ENCODE peak calls at places on chromosomes 1 and 21, in five cellular contexts. One of them, this sample, is unnamed.

GRCh38 chr1:214727274-214727673 is 124.3 kb downstream of the CENPF start:
- DNase-seq in sciatic nerve: no peak
- DNase-seq in activated CD8-positive, alpha-beta memory T cell treated with anti-CD3 and anti-CD28 coated beads, Interleukin-2, amount 50 U/mL, for 4 hours: no peak
- DNase-seq in mesenchymal stem cell: no peak
- DNase-seq in fibroblast of mammary gland: no peak
- DNase-seq in this sample: no peak

GRCh38 chr1:19437911-19438310 is 47.4 kb downstream of the CAPZB start:
- DNase-seq in mesenchymal stem cell: peak
- DNase-seq in sciatic nerve: peak
- DNase-seq in activated CD8-positive, alpha-beta memory T cell treated with anti-CD3 and anti-CD28 coated beads, Interleukin-2, amount 50 U/mL, for 4 hours: no peak
- DNase-seq in fibroblast of mammary gland: peak
- DNase-seq in this sample: peak

GRCh38 chr1:27656157-27656893 is 15.7 kb downstream of the IFI6 start:
- DNase-seq in fibroblast of mammary gland: peak
- DNase-seq in activated CD8-positive, alpha-beta memory T cell treated with anti-CD3 and anti-CD28 coated beads, Interleukin-2, amount 50 U/mL, for 4 hours: no peak
- DNase-seq in sciatic nerve: no peak
- DNase-seq in mesenchymal stem cell: peak
- DNase-seq in this sample: peak

GRCh38 chr1:5611855-5612254 is 380.4 kb downstream of the NPHP4 start:
- DNase-seq in mesenchymal stem cell: no peak
- DNase-seq in activated CD8-positive, alpha-beta memory T cell treated with anti-CD3 and anti-CD28 coated beads, Interleukin-2, amount 50 U/mL, for 4 hours: no peak
- DNase-seq in sciatic nerve: no peak
- DNase-seq in fibroblast of mammary gland: no peak
- DNase-seq in this sample: no peak

GRCh38 chr1:21312407-21312992 is 22.2 kb upstream of the ECE1 start:
- DNase-seq in activated CD8-positive, alpha-beta memory T cell treated with anti-CD3 and anti-CD28 coated beads, Interleukin-2, amount 50 U/mL, for 4 hours: no peak
- DNase-seq in fibroblast of mammary gland: no peak
- DNase-seq in mesenchymal stem cell: peak
- DNase-seq in sciatic nerve: no peak
- DNase-seq in this sample: no peak

GRCh38 chr1:28359592-28360239 is 9.8 kb upstream of the PHACTR4 start:
- DNase-seq in mesenchymal stem cell: peak
- DNase-seq in activated CD8-positive, alpha-beta memory T cell treated with anti-CD3 and anti-CD28 coated beads, Interleukin-2, amount 50 U/mL, for 4 hours: peak
- DNase-seq in fibroblast of mammary gland: peak
- DNase-seq in sciatic nerve: peak
- DNase-seq in this sample: peak

GRCh38 chr1:77361621-77362020 is 79.8 kb downstream of the AK5 start:
- DNase-seq in fibroblast of mammary gland: no peak
- DNase-seq in sciatic nerve: no peak
- DNase-seq in activated CD8-positive, alpha-beta memory T cell treated with anti-CD3 and anti-CD28 coated beads, Interleukin-2, amount 50 U/mL, for 4 hours: no peak
- DNase-seq in mesenchymal stem cell: no peak
- DNase-seq in this sample: no peak

GRCh38 chr1:22808846-22809501 is 98.3 kb downstream of the EPHB2 start:
- DNase-seq in mesenchymal stem cell: peak
- DNase-seq in sciatic nerve: no peak
- DNase-seq in activated CD8-positive, alpha-beta memory T cell treated with anti-CD3 and anti-CD28 coated beads, Interleukin-2, amount 50 U/mL, for 4 hours: no peak
- DNase-seq in fibroblast of mammary gland: peak
- DNase-seq in this sample: peak

GRCh38 chr1:44808063-44808937 is at the start of gene BTBD19:
- DNase-seq in mesenchymal stem cell: peak
- DNase-seq in fibroblast of mammary gland: peak
- DNase-seq in sciatic nerve: peak
- DNase-seq in activated CD8-positive, alpha-beta memory T cell treated with anti-CD3 and anti-CD28 coated beads, Interleukin-2, amount 50 U/mL, for 4 hours: peak
- DNase-seq in this sample: peak

GRCh38 chr1:200354243-200354642 is 55.6 kb downstream of the ZNF281 start:
- DNase-seq in mesenchymal stem cell: peak
- DNase-seq in activated CD8-positive, alpha-beta memory T cell treated with anti-CD3 and anti-CD28 coated beads, Interleukin-2, amount 50 U/mL, for 4 hours: no peak
- DNase-seq in fibroblast of mammary gland: peak
- DNase-seq in sciatic nerve: no peak
- DNase-seq in this sample: peak

GRCh38 chr1:86754265-86754974 is 50.0 kb downstream of the SH3GLB1 start:
- DNase-seq in fibroblast of mammary gland: no peak
- DNase-seq in sciatic nerve: no peak
- DNase-seq in activated CD8-positive, alpha-beta memory T cell treated with anti-CD3 and anti-CD28 coated beads, Interleukin-2, amount 50 U/mL, for 4 hours: no peak
- DNase-seq in mesenchymal stem cell: no peak
- DNase-seq in this sample: no peak

GRCh38 chr1:232280910-232281309 is 349.0 kb downstream of the SIPA1L2 start:
- DNase-seq in activated CD8-positive, alpha-beta memory T cell treated with anti-CD3 and anti-CD28 coated beads, Interleukin-2, amount 50 U/mL, for 4 hours: no peak
- DNase-seq in mesenchymal stem cell: no peak
- DNase-seq in sciatic nerve: no peak
- DNase-seq in fibroblast of mammary gland: no peak
- DNase-seq in this sample: no peak

GRCh38 chr1:17236779-17237601 is 11.9 kb upstream of the PADI3 start:
- DNase-seq in mesenchymal stem cell: peak
- DNase-seq in activated CD8-positive, alpha-beta memory T cell treated with anti-CD3 and anti-CD28 coated beads, Interleukin-2, amount 50 U/mL, for 4 hours: peak
- DNase-seq in sciatic nerve: peak
- DNase-seq in fibroblast of mammary gland: peak
- DNase-seq in this sample: peak

GRCh38 chr1:7387053-7387861 is 383.8 kb upstream of the VAMP3 start:
- DNase-seq in fibroblast of mammary gland: no peak
- DNase-seq in mesenchymal stem cell: no peak
- DNase-seq in sciatic nerve: no peak
- DNase-seq in activated CD8-positive, alpha-beta memory T cell treated with anti-CD3 and anti-CD28 coated beads, Interleukin-2, amount 50 U/mL, for 4 hours: no peak
- DNase-seq in this sample: peak

GRCh38 chr1:228500901-228501871 is 14.0 kb downstream of the RNF187 start:
- DNase-seq in mesenchymal stem cell: peak
- DNase-seq in sciatic nerve: peak
- DNase-seq in fibroblast of mammary gland: peak
- DNase-seq in activated CD8-positive, alpha-beta memory T cell treated with anti-CD3 and anti-CD28 coated beads, Interleukin-2, amount 50 U/mL, for 4 hours: peak
- DNase-seq in this sample: peak

GRCh38 chr1:6200188-6200809 is 904 bp upstream of the RPL22 start:
- DNase-seq in fibroblast of mammary gland: no peak
- DNase-seq in activated CD8-positive, alpha-beta memory T cell treated with anti-CD3 and anti-CD28 coated beads, Interleukin-2, amount 50 U/mL, for 4 hours: no peak
- DNase-seq in sciatic nerve: no peak
- DNase-seq in mesenchymal stem cell: no peak
- DNase-seq in this sample: no peak

GRCh38 chr1:205505791-205506190 is 1.3 kb downstream of the CDK18 start:
- DNase-seq in sciatic nerve: no peak
- DNase-seq in mesenchymal stem cell: no peak
- DNase-seq in activated CD8-positive, alpha-beta memory T cell treated with anti-CD3 and anti-CD28 coated beads, Interleukin-2, amount 50 U/mL, for 4 hours: no peak
- DNase-seq in fibroblast of mammary gland: no peak
- DNase-seq in this sample: no peak

GRCh38 chr1:50425376-50426107 is 2.3 kb upstream of the DMRTA2 start:
- DNase-seq in mesenchymal stem cell: peak
- DNase-seq in activated CD8-positive, alpha-beta memory T cell treated with anti-CD3 and anti-CD28 coated beads, Interleukin-2, amount 50 U/mL, for 4 hours: no peak
- DNase-seq in fibroblast of mammary gland: peak
- DNase-seq in sciatic nerve: no peak
- DNase-seq in this sample: no peak

GRCh38 chr21:45322960-45323461 is 35.3 kb upstream of the POFUT2 start:
- DNase-seq in fibroblast of mammary gland: peak
- DNase-seq in activated CD8-positive, alpha-beta memory T cell treated with anti-CD3 and anti-CD28 coated beads, Interleukin-2, amount 50 U/mL, for 4 hours: peak
- DNase-seq in mesenchymal stem cell: no peak
- DNase-seq in sciatic nerve: peak
- DNase-seq in this sample: no peak

GRCh38 chr1:232009741-232010140 is 383.2 kb downstream of the DISC1 start:
- DNase-seq in fibroblast of mammary gland: no peak
- DNase-seq in sciatic nerve: no peak
- DNase-seq in mesenchymal stem cell: no peak
- DNase-seq in activated CD8-positive, alpha-beta memory T cell treated with anti-CD3 and anti-CD28 coated beads, Interleukin-2, amount 50 U/mL, for 4 hours: no peak
- DNase-seq in this sample: no peak

GRCh38 chr1:33435096-33435820 is 4.4 kb upstream of the PHC2 start:
- DNase-seq in fibroblast of mammary gland: peak
- DNase-seq in sciatic nerve: no peak
- DNase-seq in activated CD8-positive, alpha-beta memory T cell treated with anti-CD3 and anti-CD28 coated beads, Interleukin-2, amount 50 U/mL, for 4 hours: no peak
- DNase-seq in mesenchymal stem cell: peak
- DNase-seq in this sample: peak

GRCh38 chr1:145750444-145750843 is 31.1 kb downstream of the CD160 start:
- DNase-seq in mesenchymal stem cell: no peak
- DNase-seq in sciatic nerve: no peak
- DNase-seq in fibroblast of mammary gland: peak
- DNase-seq in activated CD8-positive, alpha-beta memory T cell treated with anti-CD3 and anti-CD28 coated beads, Interleukin-2, amount 50 U/mL, for 4 hours: no peak
- DNase-seq in this sample: no peak

GRCh38 chr1:233094691-233095090 is 144.3 kb downstream of the NTPCR start:
- DNase-seq in mesenchymal stem cell: no peak
- DNase-seq in activated CD8-positive, alpha-beta memory T cell treated with anti-CD3 and anti-CD28 coated beads, Interleukin-2, amount 50 U/mL, for 4 hours: no peak
- DNase-seq in sciatic nerve: no peak
- DNase-seq in fibroblast of mammary gland: no peak
- DNase-seq in this sample: no peak

GRCh38 chr1:65958561-65959350 is 166.1 kb downstream of the PDE4B start:
- DNase-seq in fibroblast of mammary gland: peak
- DNase-seq in mesenchymal stem cell: peak
- DNase-seq in activated CD8-positive, alpha-beta memory T cell treated with anti-CD3 and anti-CD28 coated beads, Interleukin-2, amount 50 U/mL, for 4 hours: no peak
- DNase-seq in sciatic nerve: no peak
- DNase-seq in this sample: peak

GRCh38 chr1:40382601-40383000 is 9.1 kb downstream of the SMAP2 start:
- DNase-seq in sciatic nerve: no peak
- DNase-seq in activated CD8-positive, alpha-beta memory T cell treated with anti-CD3 and anti-CD28 coated beads, Interleukin-2, amount 50 U/mL, for 4 hours: no peak
- DNase-seq in mesenchymal stem cell: no peak
- DNase-seq in fibroblast of mammary gland: no peak
- DNase-seq in this sample: no peak

GRCh38 chr1:35777109-35777508 is 7.3 kb upstream of the CLSPN start:
- DNase-seq in fibroblast of mammary gland: no peak
- DNase-seq in sciatic nerve: no peak
- DNase-seq in mesenchymal stem cell: no peak
- DNase-seq in activated CD8-positive, alpha-beta memory T cell treated with anti-CD3 and anti-CD28 coated beads, Interleukin-2, amount 50 U/mL, for 4 hours: no peak
- DNase-seq in this sample: no peak

GRCh38 chr1:41861509-41862410 is 57.0 kb downstream of the HIVEP3 start:
- DNase-seq in fibroblast of mammary gland: peak
- DNase-seq in mesenchymal stem cell: no peak
- DNase-seq in sciatic nerve: no peak
- DNase-seq in activated CD8-positive, alpha-beta memory T cell treated with anti-CD3 and anti-CD28 coated beads, Interleukin-2, amount 50 U/mL, for 4 hours: no peak
- DNase-seq in this sample: no peak

GRCh38 chr1:223712856-223713494 is 636 bp downstream of the CAPN2 start:
- DNase-seq in activated CD8-positive, alpha-beta memory T cell treated with anti-CD3 and anti-CD28 coated beads, Interleukin-2, amount 50 U/mL, for 4 hours: peak
- DNase-seq in mesenchymal stem cell: no peak
- DNase-seq in sciatic nerve: no peak
- DNase-seq in fibroblast of mammary gland: no peak
- DNase-seq in this sample: no peak

GRCh38 chr1:207922554-207922953 is 11.6 kb upstream of the CD34 start:
- DNase-seq in sciatic nerve: no peak
- DNase-seq in fibroblast of mammary gland: no peak
- DNase-seq in activated CD8-positive, alpha-beta memory T cell treated with anti-CD3 and anti-CD28 coated beads, Interleukin-2, amount 50 U/mL, for 4 hours: no peak
- DNase-seq in mesenchymal stem cell: no peak
- DNase-seq in this sample: no peak

GRCh38 chr1:240618946-240619345 is 7.0 kb upstream of the GREM2 start:
- DNase-seq in sciatic nerve: no peak
- DNase-seq in mesenchymal stem cell: no peak
- DNase-seq in activated CD8-positive, alpha-beta memory T cell treated with anti-CD3 and anti-CD28 coated beads, Interleukin-2, amount 50 U/mL, for 4 hours: no peak
- DNase-seq in fibroblast of mammary gland: no peak
- DNase-seq in this sample: no peak

GRCh38 chr1:6330410-6330827 is 63.1 kb downstream of the ACOT7 start:
- DNase-seq in sciatic nerve: no peak
- DNase-seq in mesenchymal stem cell: no peak
- DNase-seq in fibroblast of mammary gland: peak
- DNase-seq in activated CD8-positive, alpha-beta memory T cell treated with anti-CD3 and anti-CD28 coated beads, Interleukin-2, amount 50 U/mL, for 4 hours: no peak
- DNase-seq in this sample: peak

GRCh38 chr1:15418811-15419515 is 9.3 kb downstream of the EFHD2 start:
- DNase-seq in fibroblast of mammary gland: no peak
- DNase-seq in sciatic nerve: no peak
- DNase-seq in activated CD8-positive, alpha-beta memory T cell treated with anti-CD3 and anti-CD28 coated beads, Interleukin-2, amount 50 U/mL, for 4 hours: no peak
- DNase-seq in mesenchymal stem cell: no peak
- DNase-seq in this sample: no peak

GRCh38 chr21:43712268-43712942 is 6.5 kb upstream of the PDXK start:
- DNase-seq in mesenchymal stem cell: peak
- DNase-seq in fibroblast of mammary gland: no peak
- DNase-seq in sciatic nerve: no peak
- DNase-seq in activated CD8-positive, alpha-beta memory T cell treated with anti-CD3 and anti-CD28 coated beads, Interleukin-2, amount 50 U/mL, for 4 hours: no peak
- DNase-seq in this sample: peak

GRCh38 chr1:82867781-82868180 is 1067.0 kb downstream of the ADGRL2 start:
- DNase-seq in activated CD8-positive, alpha-beta memory T cell treated with anti-CD3 and anti-CD28 coated beads, Interleukin-2, amount 50 U/mL, for 4 hours: no peak
- DNase-seq in sciatic nerve: no peak
- DNase-seq in mesenchymal stem cell: peak
- DNase-seq in fibroblast of mammary gland: no peak
- DNase-seq in this sample: no peak

GRCh38 chr1:208132287-208132882 is 111.8 kb downstream of the PLXNA2 start:
- DNase-seq in sciatic nerve: peak
- DNase-seq in mesenchymal stem cell: peak
- DNase-seq in fibroblast of mammary gland: peak
- DNase-seq in activated CD8-positive, alpha-beta memory T cell treated with anti-CD3 and anti-CD28 coated beads, Interleukin-2, amount 50 U/mL, for 4 hours: peak
- DNase-seq in this sample: peak

GRCh38 chr1:44267438-44267837 is 54.2 kb downstream of the DMAP1 start:
- DNase-seq in fibroblast of mammary gland: no peak
- DNase-seq in activated CD8-positive, alpha-beta memory T cell treated with anti-CD3 and anti-CD28 coated beads, Interleukin-2, amount 50 U/mL, for 4 hours: no peak
- DNase-seq in mesenchymal stem cell: no peak
- DNase-seq in sciatic nerve: no peak
- DNase-seq in this sample: no peak

This sample was measured in fibroblast of the aortic adventitia.